ENCODE peak calls at places on chromosomes 7 and 10, in four cellular contexts. F, V, Y and U are unnamed samples.
A peak's percentile ranks its signal among the peaks of the same experiment; 100 is the strongest.

GRCh38 chr7:91164948-91165845 is 99.0 kb upstream of the FZD1 start:
- DNase-seq in F (peak; percentile 65), V (no peak), Y (peak; percentile 82), U (peak; percentile 79)

GRCh38 chr7:30968747-30969603 is 5.2 kb downstream of the GHRHR start:
- DNase-seq in F (no peak), V (no peak), Y (no peak), U (no peak)

GRCh38 chr7:14834456-14834855 is 68.1 kb downstream of the DGKB start:
- DNase-seq in F (peak; percentile 66), V (no peak), Y (peak; percentile 64), U (no peak)

GRCh38 chr7:65251851-65252620 is 121.6 kb upstream of the ZNF92 start:
- DNase-seq in F (peak; percentile 29), V (peak; percentile 76), Y (peak; percentile 18), U (peak; percentile 61)

GRCh38 chr7:80311313-80311712 is 176.7 kb downstream of the GNAI1 start:
- DNase-seq in F (no peak), V (no peak), Y (no peak), U (no peak)

GRCh38 chr7:47571355-47572100 is 10.4 kb downstream of the TNS3 start:
- DNase-seq in F (peak; percentile 90), V (peak; percentile 88), Y (peak; percentile 81), U (peak; percentile 61)

GRCh38 chr7:122339145-122339904 is 34.8 kb upstream of the FEZF1 start:
- DNase-seq in F (no peak), V (no peak), Y (no peak), U (no peak)

GRCh38 chr7:114309729-114310128 is 104.9 kb upstream of the FOXP2 start:
- DNase-seq in F (no peak), V (no peak), Y (no peak), U (no peak)

GRCh38 chr10:22805304-22805703 is 90.9 kb upstream of the PIP4K2A start:
- DNase-seq in F (no peak), V (peak; percentile 91), Y (peak; percentile 80), U (no peak)